ENCODE peak calls at places on chromosome 22, in nine cellular contexts. G, Z, J, M, L, X, B, T and H are unnamed samples.

GRCh38 chr22:22024440-22024839 is 41.9 kb upstream of the TOP3B start:
- DNase-seq in G (no peak), Z (no peak), J (no peak), M (no peak), L (no peak), X (no peak), B (no peak), T (no peak), H (no peak)

GRCh38 chr22:19002684-19003038 is 66.6 kb upstream of the PRODH start:
- DNase-seq in G (no peak), Z (no peak), J (no peak), M (no peak), L (no peak), X (no peak), B (no peak), T (no peak), H (no peak)

GRCh38 chr22:42190274-42190673 is 59.7 kb upstream of the CYP2D6 start:
- DNase-seq in G (no peak), Z (no peak), J (no peak), M (no peak), L (no peak), X (no peak), B (no peak), T (no peak), H (no peak)

GRCh38 chr22:26161746-26162145 is 7.5 kb upstream of the SEZ6L start:
- DNase-seq in G (no peak), Z (no peak), J (no peak), M (no peak), L (no peak), X (no peak), B (no peak), T (no peak), H (no peak)

GRCh38 chr22:28706845-28707244 is 27.2 kb upstream of the TTC28 start:
- DNase-seq in G (no peak), Z (no peak), J (no peak), M (no peak), L (no peak), X (no peak), B (no peak), T (no peak), H (no peak)

GRCh38 chr22:42418811-42419243 is 13.4 kb downstream of the NFAM1 start:
- DNase-seq in G (no peak), Z (no peak), J (no peak), M (no peak), L (no peak), X (no peak), B (no peak), T (no peak), H (no peak)

GRCh38 chr22:29143848-29144785 is 61.6 kb upstream of the EMID1 start:
- DNase-seq in G (no peak), Z (no peak), J (no peak), M (no peak), L (no peak), X (no peak), B (no peak), T (no peak), H (no peak)

GRCh38 chr22:23243006-23243573 is 62.8 kb downstream of the BCR start:
- DNase-seq in G (no peak), Z (no peak), J (no peak), M (no peak), L (no peak), X (no peak), B (peak), T (no peak), H (no peak)

GRCh38 chr22:29306830-29307657 is 594 bp downstream of the GAS2L1 start:
- DNase-seq in G (peak), Z (no peak), J (peak), M (no peak), L (peak), X (no peak), B (no peak), T (peak), H (no peak)

GRCh38 chr22:45225732-45226560 is 14.7 kb downstream of the KIAA0930 start:
- DNase-seq in G (no peak), Z (no peak), J (peak), M (no peak), L (no peak), X (no peak), B (no peak), T (peak), H (no peak)

GRCh38 chr22:30008401-30008800 is 71.9 kb upstream of the HORMAD2 start:
- DNase-seq in G (no peak), Z (no peak), J (no peak), M (no peak), L (no peak), X (no peak), B (no peak), T (no peak), H (no peak)

GRCh38 chr22:22089459-22090308 is 107.1 kb upstream of the TOP3B start:
- DNase-seq in G (no peak), Z (no peak), J (no peak), M (no peak), L (no peak), X (no peak), B (no peak), T (no peak), H (no peak)

GRCh38 chr22:25202290-25202921 is 2.7 kb downstream of the CRYBB3 start:
- DNase-seq in G (peak), Z (no peak), J (peak), M (peak), L (peak), X (peak), B (peak), T (peak), H (peak)

GRCh38 chr22:23781533-23781932 is 5.2 kb upstream of the SMARCB1 start:
- DNase-seq in G (peak), Z (no peak), J (no peak), M (no peak), L (no peak), X (no peak), B (no peak), T (peak), H (no peak)

GRCh38 chr22:21591695-21592094 is 24.2 kb downstream of the UBE2L3 start:
- DNase-seq in G (no peak), Z (peak), J (no peak), M (no peak), L (no peak), X (no peak), B (no peak), T (no peak), H (no peak)

GRCh38 chr22:25120093-25120561 is 79.5 kb upstream of the CRYBB3 start:
- DNase-seq in G (no peak), Z (no peak), J (no peak), M (no peak), L (no peak), X (no peak), B (no peak), T (no peak), H (no peak)

GRCh38 chr22:17712441-17712840 is 61.8 kb downstream of the BID start:
- DNase-seq in G (no peak), Z (no peak), J (no peak), M (no peak), L (no peak), X (no peak), B (no peak), T (peak), H (no peak)

GRCh38 chr22:47628477-47629272 is 866.2 kb downstream of the TBC1D22A start:
- DNase-seq in G (no peak), Z (no peak), J (no peak), M (no peak), L (no peak), X (no peak), B (no peak), T (no peak), H (no peak)

GRCh38 chr22:47625531-47626427 is 863.3 kb downstream of the TBC1D22A start:
- DNase-seq in G (no peak), Z (no peak), J (no peak), M (no peak), L (no peak), X (no peak), B (no peak), T (no peak), H (no peak)

GRCh38 chr22:47625013-47625385 is 862.5 kb downstream of the TBC1D22A start:
- DNase-seq in G (no peak), Z (no peak), J (no peak), M (no peak), L (no peak), X (no peak), B (no peak), T (no peak), H (no peak)

GRCh38 chr22:47627561-47628253 is 865.3 kb downstream of the TBC1D22A start:
- DNase-seq in G (no peak), Z (no peak), J (no peak), M (no peak), L (no peak), X (no peak), B (no peak), T (no peak), H (no peak)

GRCh38 chr22:47626428-47627390 is 864.3 kb downstream of the TBC1D22A start:
- DNase-seq in G (no peak), Z (no peak), J (no peak), M (no peak), L (no peak), X (no peak), B (no peak), T (no peak), H (no peak)
- TF ChIP-seq CTCF in G (no peak), Z (no peak), J (no peak), M (no peak), L (no peak), X (no peak), B (no peak), T (no peak), H (no peak)

DNA sequence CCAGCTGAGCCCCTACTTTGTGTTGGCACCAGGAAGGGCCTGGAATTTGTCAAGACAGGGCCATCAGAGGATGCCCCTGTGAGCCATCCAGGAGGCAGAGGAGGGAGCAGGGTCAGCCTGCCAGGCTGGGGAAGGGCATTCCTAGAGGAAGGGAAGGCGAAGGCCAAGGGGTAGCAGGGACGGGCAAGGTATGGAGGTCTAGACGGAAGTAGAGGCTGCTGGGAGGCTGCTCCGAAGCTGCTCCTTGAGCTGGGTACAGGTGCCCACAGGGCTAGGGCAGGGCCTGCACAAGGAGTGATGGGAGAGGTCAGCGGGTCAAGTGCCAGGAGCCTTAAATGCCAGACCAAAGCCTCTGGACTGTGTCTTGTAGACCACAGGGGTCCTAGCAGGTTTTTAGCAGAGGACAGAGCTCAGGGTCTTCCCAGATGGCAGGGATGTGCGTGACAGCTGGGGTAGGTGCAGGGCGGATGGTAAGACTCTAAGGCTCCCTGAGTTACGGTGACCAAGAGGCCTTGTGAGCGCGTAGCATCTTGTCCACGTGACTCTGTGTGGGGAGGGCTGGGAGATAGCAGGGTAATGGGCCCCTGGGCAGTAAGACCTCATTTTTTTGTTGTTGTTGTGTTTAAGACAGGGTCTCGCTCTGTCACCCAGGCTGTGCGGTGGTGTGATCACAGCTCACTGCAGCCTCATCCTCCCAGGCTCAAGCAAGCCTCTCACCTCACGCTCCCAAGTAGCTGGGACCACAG is 31.7 kb upstream of the CSNK1E start:
- DNase-seq in G (no peak), Z (no peak), J (no peak), M (no peak), L (no peak), X (peak), B (no peak), T (no peak), H (no peak)
- TF ChIP-seq CTCF in G (no peak), Z (no peak), J (no peak), M (no peak), L (no peak), X (no peak), B (no peak), T (no peak), H (no peak)

DNA sequence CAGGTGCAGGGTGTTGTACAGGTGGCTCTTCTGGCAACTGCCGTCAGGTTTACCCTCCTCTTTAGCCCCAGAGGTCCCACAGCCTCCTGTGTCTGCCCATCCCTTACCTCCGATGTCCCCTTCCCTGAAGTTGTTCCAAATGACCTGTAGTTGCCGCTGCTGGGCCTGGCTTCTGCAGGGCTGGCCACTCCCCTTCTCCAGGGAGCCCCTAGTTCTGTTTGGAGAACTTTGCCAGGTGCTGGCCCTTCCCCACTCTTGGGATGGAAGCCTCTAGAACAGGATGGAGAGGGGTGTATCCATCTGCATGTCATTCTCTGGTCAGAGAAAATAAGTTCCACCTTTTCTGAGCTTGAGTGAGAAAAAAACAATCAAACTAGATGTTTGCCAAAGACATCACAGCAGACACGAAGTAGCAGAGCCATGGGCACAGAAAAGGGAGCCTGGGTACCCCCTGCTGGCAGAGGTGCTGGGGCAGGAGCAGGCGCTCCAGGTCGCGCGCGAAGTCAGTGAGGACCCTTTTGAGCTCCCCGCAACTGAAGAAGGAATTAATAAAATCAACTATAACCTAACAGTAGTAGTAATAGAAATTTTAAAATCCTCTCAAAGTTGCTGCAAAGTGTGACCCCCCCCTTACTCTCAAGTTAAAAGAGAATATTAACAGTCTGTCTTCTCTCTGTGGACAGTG is 20.2 kb upstream of the PARVB start:
- DNase-seq in G (no peak), Z (no peak), J (no peak), M (no peak), L (peak), X (no peak), B (no peak), T (no peak), H (no peak)
- TF ChIP-seq CTCF in G (no peak), Z (no peak), J (no peak), M (peak), L (no peak), X (no peak), B (no peak), T (peak), H (no peak)

GRCh38 chr22:37957232-37957631 is 3.7 kb downstream of the POLR2F start:
- DNase-seq in G (no peak), Z (no peak), J (no peak), M (no peak), L (no peak), X (no peak), B (no peak), T (no peak), H (no peak)

GRCh38 chr22:37959231-37959825 is 5.8 kb downstream of the POLR2F start:
- DNase-seq in G (no peak), Z (no peak), J (no peak), M (no peak), L (no peak), X (no peak), B (no peak), T (no peak), H (no peak)

GRCh38 chr22:37953062-37953436 is 352 bp downstream of the C22orf23 start:
- DNase-seq in G (peak), Z (no peak), J (peak), M (no peak), L (no peak), X (no peak), B (no peak), T (no peak), H (no peak)

GRCh38 chr22:37951305-37951704 is 2.1 kb downstream of the C22orf23 start:
- DNase-seq in G (no peak), Z (no peak), J (no peak), M (no peak), L (no peak), X (no peak), B (no peak), T (peak), H (no peak)

GRCh38 chr22:37953437-37954179 is at the start of the genes C22orf23 and POLR2F:
- DNase-seq in G (peak), Z (peak), J (peak), M (peak), L (peak), X (peak), B (peak), T (peak), H (peak)
- TF ChIP-seq CTCF in G (no peak), Z (no peak), J (no peak), M (no peak), L (no peak), X (no peak), B (no peak), T (no peak), H (no peak)

DNA sequence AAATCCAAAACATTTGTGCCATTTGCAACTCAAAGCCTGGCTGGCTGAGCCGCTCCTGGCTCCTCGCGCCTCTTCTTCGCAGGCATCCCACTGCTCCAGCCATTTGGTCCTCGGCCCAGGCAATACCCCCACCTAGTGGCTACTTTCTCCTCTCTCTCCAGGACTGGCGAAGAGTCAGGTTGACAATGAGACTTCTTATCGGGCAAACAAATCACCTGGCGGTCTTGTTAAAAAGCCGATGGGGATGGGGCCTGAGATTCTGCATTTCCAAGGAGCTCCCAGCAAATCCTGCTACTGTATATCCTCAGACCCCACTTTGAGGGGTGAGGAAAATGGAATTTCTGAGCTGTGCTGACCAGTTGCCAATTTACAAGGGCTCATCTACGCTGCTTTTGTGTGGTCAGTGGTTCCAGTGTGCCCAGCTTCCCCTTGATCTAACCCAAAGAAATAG is 89.0 kb downstream of the ISX start:
- DNase-seq in G (peak), Z (no peak), J (peak), M (peak), L (peak), X (no peak), B (peak), T (peak), H (no peak)
- TF ChIP-seq CTCF in G (peak), Z (peak), J (peak), M (peak), L (peak), X (no peak), B (peak), T (peak), H (peak)

GRCh38 chr22:50337262-50338041 is 5.7 kb upstream of the PPP6R2 start:
- DNase-seq in G (no peak), Z (no peak), J (no peak), M (no peak), L (no peak), X (no peak), B (no peak), T (no peak), H (no peak)
- TF ChIP-seq CTCF in G (no peak), Z (no peak), J (no peak), M (no peak), L (no peak), X (no peak), B (no peak), T (no peak), H (no peak)

GRCh38 chr22:37183432-37184379 is 4.3 kb downstream of the C1QTNF6 start:
- DNase-seq in G (no peak), Z (no peak), J (no peak), M (no peak), L (no peak), X (no peak), B (no peak), T (no peak), H (no peak)
- TF ChIP-seq CTCF in G (no peak), Z (no peak), J (no peak), M (no peak), L (no peak), X (no peak), B (no peak), T (no peak), H (no peak)

DNA sequence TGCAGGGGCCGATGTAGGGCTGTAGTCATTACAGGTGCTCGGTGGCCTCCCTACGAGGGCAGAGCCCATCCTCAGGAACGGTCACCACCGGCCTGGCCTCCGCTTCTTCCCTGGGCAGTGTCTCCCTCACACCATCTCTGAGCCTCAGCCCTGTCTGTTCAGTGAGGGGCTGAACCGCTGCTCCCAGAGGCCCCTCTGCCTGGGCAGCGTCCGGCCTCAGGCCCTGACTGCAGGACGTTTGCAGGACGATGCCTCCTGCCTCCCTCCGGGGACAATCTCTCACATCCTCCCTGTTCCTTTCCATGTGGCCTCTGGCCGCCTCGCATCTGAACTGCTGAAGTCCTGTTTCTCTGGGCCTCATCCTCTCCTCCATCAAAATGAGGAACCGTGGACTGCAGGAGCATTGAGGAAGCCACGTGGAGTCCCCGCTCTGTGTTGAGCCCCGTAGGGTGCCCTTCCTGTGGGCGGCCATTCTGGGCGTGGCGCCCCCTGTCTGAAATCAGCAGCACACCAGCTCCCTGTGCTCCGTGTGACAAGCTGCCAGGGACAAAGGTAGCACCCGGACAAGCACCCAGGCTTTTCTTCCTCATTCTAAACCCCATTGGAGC is 933.5 kb downstream of the BRD1 start:
- DNase-seq in G (no peak), Z (no peak), J (no peak), M (no peak), L (peak), X (no peak), B (no peak), T (no peak), H (no peak)
- TF ChIP-seq CTCF in G (no peak), Z (no peak), J (no peak), M (no peak), L (peak), X (no peak), B (no peak), T (no peak), H (no peak)

GRCh38 chr22:36988075-36988474 is 31.2 kb downstream of the TST start:
- DNase-seq in G (no peak), Z (no peak), J (no peak), M (no peak), L (no peak), X (no peak), B (no peak), T (no peak), H (no peak)

GRCh38 chr22:36986242-36986821 is 32.9 kb downstream of the TST start:
- DNase-seq in G (no peak), Z (no peak), J (no peak), M (no peak), L (peak), X (no peak), B (no peak), T (no peak), H (no peak)

GRCh38 chr22:36985490-36985889 is 33.8 kb downstream of the TST start:
- DNase-seq in G (no peak), Z (no peak), J (no peak), M (no peak), L (no peak), X (no peak), B (no peak), T (no peak), H (no peak)

GRCh38 chr22:36991220-36991619 is 28.0 kb downstream of the TST start:
- DNase-seq in G (no peak), Z (no peak), J (no peak), M (no peak), L (no peak), X (no peak), B (no peak), T (no peak), H (no peak)
- TF ChIP-seq CTCF in G (no peak), Z (no peak), J (no peak), M (no peak), L (no peak), X (no peak), B (no peak), T (no peak), H (no peak)

DNA sequence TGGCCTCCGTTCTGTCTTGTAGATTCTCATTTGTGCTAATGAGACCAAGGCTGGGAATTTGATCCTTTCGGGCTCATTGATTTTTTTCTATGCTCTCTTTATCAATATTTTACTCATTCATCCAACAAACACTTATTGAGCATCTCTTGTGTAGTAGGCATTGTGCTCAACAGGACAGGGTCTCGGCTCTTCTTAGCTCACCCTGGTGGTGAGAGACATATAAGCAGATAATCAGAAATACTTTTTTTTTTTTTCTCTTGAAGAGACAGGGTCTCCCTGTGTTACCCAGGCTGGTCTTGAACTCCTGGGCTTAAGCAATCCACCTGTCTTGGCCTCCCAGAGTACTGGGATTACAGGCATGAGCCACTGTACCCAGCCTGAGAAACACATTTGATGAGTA is 48.0 kb upstream of the SLC5A1 start:
- DNase-seq in G (no peak), Z (no peak), J (no peak), M (no peak), L (no peak), X (no peak), B (no peak), T (no peak), H (no peak)
- TF ChIP-seq CTCF in G (no peak), Z (no peak), J (no peak), M (peak), L (peak), X (no peak), B (no peak), T (peak), H (no peak)